ENCODE peak calls at places on chromosomes 5 and 9, in seven cellular contexts. B, R, Y, Q, T, L and J are unnamed samples.

GRCh38 chr5:151904921-151905320 is 19.7 kb downstream of the GLRA1 start:
- DNase-seq in B (peak; percentile 34), R (no peak), Y (no peak), Q (peak; percentile 54), T (no peak), L (no peak), J (no peak)

GRCh38 chr5:139422307-139422893 is 16.9 kb downstream of the DNAJC18 start:
- DNase-seq in B (peak; percentile 87), R (peak; percentile 66), Y (no peak), Q (peak; percentile 61), T (no peak), L (peak; percentile 81), J (peak; percentile 77)

GRCh38 chr9:134942421-134943119 is 24.9 kb upstream of the FCN1 start:
- DNase-seq in B (peak; percentile 3), R (no peak), Y (no peak), Q (peak; percentile 6), T (peak; percentile 32), L (no peak), J (peak; percentile 21)

GRCh38 chr9:124458441-124458840 is 8.2 kb downstream of the ADGRD2 start:
- DNase-seq in B (no peak), R (no peak), Y (no peak), Q (no peak), T (no peak), L (no peak), J (no peak)

GRCh38 chr9:114860187-114860586 is 54.3 kb upstream of the TNFSF15 start:
- DNase-seq in B (no peak), R (no peak), Y (no peak), Q (no peak), T (no peak), L (no peak), J (no peak)

GRCh38 chr5:10442581-10442980 is 902 bp downstream of the ROPN1L start:
- DNase-seq in B (no peak), R (no peak), Y (no peak), Q (no peak), T (no peak), L (no peak), J (no peak)

GRCh38 chr5:160438316-160439204 is 16.9 kb downstream of the PTTG1 start:
- DNase-seq in B (peak; percentile 85), R (peak; percentile 62), Y (peak; percentile 50), Q (peak; percentile 58), T (no peak), L (peak; percentile 55), J (peak; percentile 68)

GRCh38 chr9:16184964-16185646 is 632.3 kb downstream of the CCDC171 start:
- DNase-seq in B (no peak), R (no peak), Y (no peak), Q (peak; percentile 35), T (no peak), L (no peak), J (peak; percentile 9)

GRCh38 chr5:1344975-1345838 is at the start of gene CLPTM1L:
- DNase-seq in B (peak; percentile 97), R (peak; percentile 69), Y (peak; percentile 92), Q (peak; percentile 81), T (peak; percentile 94), L (peak; percentile 89), J (peak; percentile 92)

GRCh38 chr9:136087741-136088480 is 7.2 kb downstream of the NACC2 start:
- DNase-seq in B (no peak), R (no peak), Y (peak; percentile 42), Q (no peak), T (peak; percentile 48), L (no peak), J (no peak)

GRCh38 chr9:35510745-35511428 is 21.0 kb downstream of the RUSC2 start:
- DNase-seq in B (peak; percentile 92), R (peak; percentile 88), Y (no peak), Q (peak; percentile 98), T (peak; percentile 83), L (no peak), J (no peak)

GRCh38 chr9:130199605-130200004 is 27.4 kb downstream of the NCS1 start:
- DNase-seq in B (no peak), R (no peak), Y (no peak), Q (peak; percentile 96), T (no peak), L (no peak), J (no peak)
- H3K4me1 ChIP-seq in B (no peaks in the 10 kb centered on the region), R (peaks cover 26% of the 10 kb centered on the region), Y (peaks cover 14% of the 10 kb centered on the region), Q (peaks cover 14% of the 10 kb centered on the region), T (no peaks in the 10 kb centered on the region), L (no peaks in the 10 kb centered on the region), J (peaks cover 29% of the 10 kb centered on the region)

GRCh38 chr5:134554319-134555222 is 29.1 kb downstream of the JADE2 start:
- DNase-seq in B (peak; percentile 85), R (no peak), Y (peak; percentile 55), Q (peak; percentile 86), T (peak; percentile 75), L (no peak), J (peak; percentile 35)
- H3K4me1 ChIP-seq in B (peaks cover 61% of the 10 kb centered on the region), R (peaks cover 6% of the 10 kb centered on the region), Y (peaks cover 54% of the 10 kb centered on the region), Q (peaks cover 62% of the 10 kb centered on the region), T (peaks cover 30% of the 10 kb centered on the region), L (peaks cover 32% of the 10 kb centered on the region), J (no peaks in the 10 kb centered on the region)

GRCh38 chr5:172423379-172424110 is 30.8 kb downstream of the SH3PXD2B start:
- DNase-seq in B (no peak), R (no peak), Y (no peak), Q (no peak), T (no peak), L (no peak), J (no peak)

GRCh38 chr5:172425402-172425801 is 28.9 kb downstream of the SH3PXD2B start:
- DNase-seq in B (no peak), R (no peak), Y (no peak), Q (no peak), T (no peak), L (no peak), J (no peak)

GRCh38 chr5:172426086-172426485 is 28.2 kb downstream of the SH3PXD2B start:
- DNase-seq in B (peak; percentile 81), R (no peak), Y (peak; percentile 30), Q (no peak), T (peak; percentile 55), L (no peak), J (no peak)

GRCh38 chr5:172422255-172422654 is 32.1 kb downstream of the SH3PXD2B start:
- DNase-seq in B (no peak), R (no peak), Y (no peak), Q (no peak), T (no peak), L (no peak), J (no peak)

DNA sequence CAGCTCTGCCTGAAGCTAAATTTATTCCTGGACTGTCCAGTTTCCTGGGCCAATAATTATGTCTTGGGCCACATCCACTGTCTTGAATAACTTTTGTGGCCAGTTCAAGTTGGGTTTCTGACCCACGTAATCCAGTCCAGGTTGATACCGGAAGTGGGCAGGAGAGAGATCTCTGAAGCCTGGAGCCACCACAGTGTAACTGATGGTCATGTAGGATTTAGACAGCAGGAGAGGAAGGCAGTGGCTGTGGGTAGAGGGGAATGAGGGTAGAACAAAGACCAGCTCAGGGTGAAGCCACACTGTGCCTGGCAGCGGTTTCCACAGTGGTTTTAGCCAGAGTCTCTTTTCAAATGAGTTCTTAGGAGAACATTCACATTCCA is 30.2 kb downstream of the SH3PXD2B start:
- DNase-seq in B (no peak), R (no peak), Y (no peak), Q (peak; percentile 47), T (no peak), L (no peak), J (no peak)
- H3K4me1 ChIP-seq in B (peaks cover 82% of the 10 kb centered on the region), R (peaks cover 54% of the 10 kb centered on the region), Y (peaks cover 68% of the 10 kb centered on the region), Q (peaks cover 21% of the 10 kb centered on the region), T (no peaks in the 10 kb centered on the region), L (no peaks in the 10 kb centered on the region), J (peaks cover 15% of the 10 kb centered on the region)

GRCh38 chr9:95015569-95015968 is 289.1 kb downstream of the AOPEP start:
- DNase-seq in B (no peak), R (no peak), Y (no peak), Q (no peak), T (no peak), L (no peak), J (no peak)
- H3K4me1 ChIP-seq in B (peaks cover 12% of the 10 kb centered on the region), R (peaks cover 80% of the 10 kb centered on the region), Y (peaks cover 62% of the 10 kb centered on the region), Q (peaks cover 14% of the 10 kb centered on the region), T (peaks cover 95% of the 10 kb centered on the region), L (no peaks in the 10 kb centered on the region), J (no peaks in the 10 kb centered on the region)

GRCh38 chr5:157204765-157205164 is 24.1 kb downstream of the ITK start:
- DNase-seq in B (no peak), R (no peak), Y (no peak), Q (no peak), T (no peak), L (peak; percentile 79), J (no peak)

GRCh38 chr5:157203417-157203816 is 22.8 kb downstream of the ITK start:
- DNase-seq in B (no peak), R (no peak), Y (no peak), Q (no peak), T (no peak), L (peak; percentile 62), J (no peak)

GRCh38 chr5:157205708-157206107 is 25.1 kb downstream of the ITK start:
- DNase-seq in B (no peak), R (no peak), Y (no peak), Q (no peak), T (no peak), L (no peak), J (no peak)
- H3K4me1 ChIP-seq in B (peaks cover 12% of the 10 kb centered on the region), R (peaks cover 12% of the 10 kb centered on the region), Y (peaks cover under 1% of the 10 kb centered on the region), Q (no peaks in the 10 kb centered on the region), T (no peaks in the 10 kb centered on the region), L (peaks cover 74% of the 10 kb centered on the region), J (no peaks in the 10 kb centered on the region)